ENCODE peak calls at places on chromosome 21, in seven cellular contexts. One of them, this sample, is unnamed.

GRCh38 chr21:39966786-39967185 is 99.5 kb downstream of the PCP4 start:
- DNase-seq in mucosa of descending colon: no peak
- DNase-seq in NB4: no peak
- DNase-seq in OCI-LY7: no peak
- DNase-seq in lung: no peak
- DNase-seq in BE2C: no peak
- DNase-seq in RWPE2: no peak
- DNase-seq in this sample: no peak

GRCh38 chr21:34967509-34968289 is 81.4 kb downstream of the RUNX1 start:
- DNase-seq in OCI-LY7: no peak
- DNase-seq in BE2C: no peak
- DNase-seq in mucosa of descending colon: no peak
- DNase-seq in lung: no peak
- DNase-seq in NB4: peak; percentile 80
- DNase-seq in RWPE2: no peak
- DNase-seq in this sample: peak; percentile 39

GRCh38 chr21:16070207-16070651 is 340.4 kb downstream of the USP25 start:
- DNase-seq in OCI-LY7: no peak
- DNase-seq in lung: no peak
- DNase-seq in BE2C: peak; percentile 66
- DNase-seq in mucosa of descending colon: no peak
- DNase-seq in NB4: no peak
- DNase-seq in RWPE2: no peak
- DNase-seq in this sample: no peak

GRCh38 chr21:15273244-15273643 is 208.4 kb upstream of the NRIP1 start:
- DNase-seq in RWPE2: no peak
- DNase-seq in mucosa of descending colon: no peak
- DNase-seq in BE2C: no peak
- DNase-seq in lung: no peak
- DNase-seq in OCI-LY7: no peak
- DNase-seq in NB4: no peak
- DNase-seq in this sample: no peak

GRCh38 chr21:39788383-39788782 is 43.4 kb downstream of the IGSF5 start:
- DNase-seq in NB4: peak; percentile 13
- DNase-seq in OCI-LY7: no peak
- DNase-seq in BE2C: peak; percentile 63
- DNase-seq in mucosa of descending colon: peak; percentile 63
- DNase-seq in RWPE2: peak; percentile 71
- DNase-seq in lung: peak; percentile 89
- DNase-seq in this sample: peak; percentile 28

GRCh38 chr21:39125752-39126485 is 57.3 kb downstream of the PSMG1 start:
- DNase-seq in OCI-LY7: peak; percentile 53
- DNase-seq in RWPE2: no peak
- DNase-seq in lung: peak; percentile 58
- DNase-seq in mucosa of descending colon: peak; percentile 62
- DNase-seq in BE2C: peak; percentile 56
- DNase-seq in NB4: peak; percentile 74
- DNase-seq in this sample: peak; percentile 86

GRCh38 chr21:43281661-43282357 is 113.0 kb downstream of the CRYAA start:
- DNase-seq in RWPE2: peak; percentile 45
- DNase-seq in OCI-LY7: no peak
- DNase-seq in BE2C: peak; percentile 11
- DNase-seq in NB4: no peak
- DNase-seq in lung: no peak
- DNase-seq in mucosa of descending colon: peak; percentile 37
- DNase-seq in this sample: no peak

GRCh38 chr21:44643911-44644310 is 2.3 kb upstream of the KRTAP10-11 start:
- DNase-seq in lung: no peak
- DNase-seq in mucosa of descending colon: no peak
- DNase-seq in OCI-LY7: no peak
- DNase-seq in NB4: no peak
- DNase-seq in BE2C: no peak
- DNase-seq in RWPE2: no peak
- DNase-seq in this sample: no peak

GRCh38 chr21:18461743-18462142 is 58.2 kb upstream of the TMPRSS15 start:
- DNase-seq in RWPE2: no peak
- DNase-seq in lung: no peak
- DNase-seq in NB4: no peak
- DNase-seq in mucosa of descending colon: no peak
- DNase-seq in BE2C: no peak
- DNase-seq in OCI-LY7: no peak
- DNase-seq in this sample: no peak

GRCh38 chr21:43343095-43343991 is 83.6 kb downstream of the SIK1 start:
- DNase-seq in OCI-LY7: no peak
- DNase-seq in lung: peak; percentile 85
- DNase-seq in BE2C: no peak
- DNase-seq in RWPE2: no peak
- DNase-seq in NB4: no peak
- DNase-seq in mucosa of descending colon: peak; percentile 89
- DNase-seq in this sample: no peak

GRCh38 chr21:26117972-26118367 is 52.6 kb downstream of the APP start:
- DNase-seq in OCI-LY7: no peak
- DNase-seq in NB4: no peak
- DNase-seq in BE2C: no peak
- DNase-seq in lung: no peak
- DNase-seq in mucosa of descending colon: no peak
- DNase-seq in RWPE2: no peak
- DNase-seq in this sample: no peak

GRCh38 chr21:39215078-39215477 is 31.8 kb upstream of the PSMG1 start:
- DNase-seq in lung: no peak
- DNase-seq in NB4: no peak
- DNase-seq in BE2C: no peak
- DNase-seq in OCI-LY7: no peak
- DNase-seq in mucosa of descending colon: no peak
- DNase-seq in RWPE2: no peak
- DNase-seq in this sample: no peak

GRCh38 chr21:35198004-35198403 is 148.9 kb upstream of the RUNX1 start:
- DNase-seq in mucosa of descending colon: no peak
- DNase-seq in OCI-LY7: no peak
- DNase-seq in lung: no peak
- DNase-seq in RWPE2: peak; percentile 71
- DNase-seq in BE2C: no peak
- DNase-seq in NB4: no peak
- DNase-seq in this sample: peak; percentile 50

GRCh38 chr21:19122371-19122770 is 718.8 kb upstream of the TMPRSS15 start:
- DNase-seq in OCI-LY7: no peak
- DNase-seq in lung: no peak
- DNase-seq in RWPE2: no peak
- DNase-seq in BE2C: peak; percentile 12
- DNase-seq in NB4: no peak
- DNase-seq in mucosa of descending colon: no peak
- DNase-seq in this sample: no peak

GRCh38 chr21:35070436-35070835 is 21.3 kb upstream of the RUNX1 start:
- DNase-seq in RWPE2: no peak
- DNase-seq in OCI-LY7: no peak
- DNase-seq in mucosa of descending colon: no peak
- DNase-seq in NB4: no peak
- DNase-seq in lung: no peak
- DNase-seq in BE2C: no peak
- DNase-seq in this sample: no peak

GRCh38 chr21:44370771-44371410 is 17.5 kb downstream of the TRPM2 start:
- DNase-seq in lung: no peak
- DNase-seq in RWPE2: peak; percentile 29
- DNase-seq in NB4: no peak
- DNase-seq in BE2C: no peak
- DNase-seq in OCI-LY7: no peak
- DNase-seq in mucosa of descending colon: no peak
- DNase-seq in this sample: no peak

GRCh38 chr21:35565204-35565611 is 495.1 kb downstream of the SETD4 start:
- DNase-seq in OCI-LY7: no peak
- DNase-seq in BE2C: no peak
- DNase-seq in mucosa of descending colon: peak; percentile 48
- DNase-seq in lung: peak; percentile 31
- DNase-seq in NB4: peak; percentile 87
- DNase-seq in RWPE2: no peak
- DNase-seq in this sample: peak; percentile 91

GRCh38 chr21:18369115-18369514 is 34.5 kb downstream of the TMPRSS15 start:
- DNase-seq in BE2C: peak; percentile 39
- DNase-seq in lung: no peak
- DNase-seq in mucosa of descending colon: no peak
- DNase-seq in NB4: peak; percentile 30
- DNase-seq in OCI-LY7: peak; percentile 63
- DNase-seq in RWPE2: no peak
- DNase-seq in this sample: no peak

GRCh38 chr21:14880922-14881321 is 183.9 kb downstream of the NRIP1 start:
- DNase-seq in BE2C: no peak
- DNase-seq in lung: no peak
- DNase-seq in OCI-LY7: no peak
- DNase-seq in NB4: no peak
- DNase-seq in mucosa of descending colon: no peak
- DNase-seq in RWPE2: no peak
- DNase-seq in this sample: peak; percentile 71

GRCh38 chr21:30340714-30341573 is 3.5 kb upstream of the KRTAP27-1 start:
- DNase-seq in NB4: peak; percentile 33
- DNase-seq in BE2C: peak; percentile 37
- DNase-seq in RWPE2: no peak
- DNase-seq in lung: no peak
- DNase-seq in OCI-LY7: peak; percentile 30
- DNase-seq in mucosa of descending colon: no peak
- DNase-seq in this sample: peak; percentile 3

GRCh38 chr21:25552856-25553255 is 54.4 kb downstream of the MRPL39 start:
- DNase-seq in BE2C: no peak
- DNase-seq in RWPE2: no peak
- DNase-seq in lung: no peak
- DNase-seq in NB4: no peak
- DNase-seq in OCI-LY7: no peak
- DNase-seq in mucosa of descending colon: no peak
- DNase-seq in this sample: no peak

GRCh38 chr21:35751171-35751570 is 309.2 kb downstream of the SETD4 start:
- DNase-seq in OCI-LY7: no peak
- DNase-seq in RWPE2: no peak
- DNase-seq in NB4: no peak
- DNase-seq in BE2C: no peak
- DNase-seq in mucosa of descending colon: no peak
- DNase-seq in lung: no peak
- DNase-seq in this sample: no peak

GRCh38 chr21:32101206-32101763 is 177.6 kb downstream of the MIS18A start:
- DNase-seq in lung: no peak
- DNase-seq in NB4: no peak
- DNase-seq in OCI-LY7: no peak
- DNase-seq in mucosa of descending colon: no peak
- DNase-seq in BE2C: no peak
- DNase-seq in RWPE2: no peak
- DNase-seq in this sample: no peak
- TF ChIP-seq CTCF in lung: no peak
- TF ChIP-seq CTCF in NB4: no peak
- TF ChIP-seq CTCF in OCI-LY7: no peak
- TF ChIP-seq CTCF in mucosa of descending colon: no peak
- TF ChIP-seq CTCF in BE2C: no peak
- TF ChIP-seq CTCF in RWPE2: no peak
- TF ChIP-seq CTCF in this sample: no peak

GRCh38 chr21:33362044-33362555 is 37.3 kb downstream of the IFNAR1 start:
- DNase-seq in OCI-LY7: peak; percentile 72
- DNase-seq in lung: peak; percentile 46
- DNase-seq in NB4: peak; percentile 64
- DNase-seq in RWPE2: no peak
- DNase-seq in BE2C: no peak
- DNase-seq in mucosa of descending colon: no peak
- DNase-seq in this sample: no peak

GRCh38 chr21:33359446-33359845 is 34.7 kb downstream of the IFNAR1 start:
- DNase-seq in BE2C: no peak
- DNase-seq in lung: no peak
- DNase-seq in RWPE2: no peak
- DNase-seq in mucosa of descending colon: no peak
- DNase-seq in NB4: no peak
- DNase-seq in OCI-LY7: no peak
- DNase-seq in this sample: no peak

GRCh38 chr21:33357177-33357576 is 32.4 kb downstream of the IFNAR1 start:
- DNase-seq in OCI-LY7: no peak
- DNase-seq in mucosa of descending colon: no peak
- DNase-seq in lung: no peak
- DNase-seq in NB4: no peak
- DNase-seq in BE2C: no peak
- DNase-seq in RWPE2: no peak
- DNase-seq in this sample: no peak

GRCh38 chr21:33360281-33360680 is 35.5 kb downstream of the IFNAR1 start:
- DNase-seq in RWPE2: no peak
- DNase-seq in mucosa of descending colon: no peak
- DNase-seq in lung: no peak
- DNase-seq in OCI-LY7: no peak
- DNase-seq in BE2C: no peak
- DNase-seq in NB4: no peak
- DNase-seq in this sample: peak; percentile 53

GRCh38 chr21:33360871-33361602 is 36.3 kb downstream of the IFNAR1 start:
- DNase-seq in NB4: peak; percentile 80
- DNase-seq in RWPE2: no peak
- DNase-seq in BE2C: peak; percentile 81
- DNase-seq in OCI-LY7: peak; percentile 85
- DNase-seq in lung: peak; percentile 81
- DNase-seq in mucosa of descending colon: peak; percentile 85
- DNase-seq in this sample: peak; percentile 76
- H3K4me3 ChIP-seq in NB4: peak overlapping the region; percentile 45
- H3K4me3 ChIP-seq in RWPE2: no peak overlapping the region
- H3K4me3 ChIP-seq in BE2C: peak overlapping the region; percentile 31
- H3K4me3 ChIP-seq in OCI-LY7: peak overlapping the region; percentile 38
- H3K4me3 ChIP-seq in lung: no peak overlapping the region
- H3K4me3 ChIP-seq in mucosa of descending colon: no peak overlapping the region
- H3K4me3 ChIP-seq in this sample: peak overlapping the region; percentile 39

GRCh38 chr21:32687946-32688345 is 39.9 kb downstream of the SYNJ1 start:
- DNase-seq in lung: no peak
- DNase-seq in OCI-LY7: peak; percentile 11
- DNase-seq in BE2C: no peak
- DNase-seq in NB4: peak; percentile 14
- DNase-seq in mucosa of descending colon: no peak
- DNase-seq in RWPE2: no peak
- DNase-seq in this sample: no peak
- TF ChIP-seq CTCF in lung: no peak
- TF ChIP-seq CTCF in OCI-LY7: peak; percentile 69
- TF ChIP-seq CTCF in BE2C: no peak
- TF ChIP-seq CTCF in NB4: no peak
- TF ChIP-seq CTCF in mucosa of descending colon: no peak
- TF ChIP-seq CTCF in RWPE2: peak; percentile 16
- TF ChIP-seq CTCF in this sample: no peak

GRCh38 chr21:42063578-42064521 is 7.3 kb upstream of the UMODL1 start:
- DNase-seq in lung: peak; percentile 44
- DNase-seq in BE2C: no peak
- DNase-seq in NB4: peak; percentile 87
- DNase-seq in RWPE2: peak; percentile 68
- DNase-seq in OCI-LY7: peak; percentile 92
- DNase-seq in mucosa of descending colon: peak; percentile 85
- DNase-seq in this sample: no peak

GRCh38 chr21:42063206-42063577 is 7.9 kb upstream of the UMODL1 start:
- DNase-seq in RWPE2: peak; percentile 38
- DNase-seq in NB4: peak; percentile 71
- DNase-seq in BE2C: no peak
- DNase-seq in OCI-LY7: peak; percentile 83
- DNase-seq in lung: peak; percentile 72
- DNase-seq in mucosa of descending colon: peak; percentile 69
- DNase-seq in this sample: no peak

GRCh38 chr21:42061195-42061865 is 9.8 kb upstream of the UMODL1 start:
- DNase-seq in OCI-LY7: peak; percentile 96
- DNase-seq in BE2C: no peak
- DNase-seq in lung: peak; percentile 50
- DNase-seq in NB4: peak; percentile 94
- DNase-seq in RWPE2: peak; percentile 26
- DNase-seq in mucosa of descending colon: peak; percentile 75
- DNase-seq in this sample: no peak

GRCh38 chr21:42061866-42062542 is 9.1 kb upstream of the UMODL1 start:
- DNase-seq in NB4: no peak
- DNase-seq in BE2C: no peak
- DNase-seq in lung: no peak
- DNase-seq in RWPE2: peak; percentile 19
- DNase-seq in mucosa of descending colon: peak; percentile 56
- DNase-seq in OCI-LY7: peak; percentile 93
- DNase-seq in this sample: no peak

GRCh38 chr21:42062543-42063022 is 8.5 kb upstream of the UMODL1 start:
- DNase-seq in NB4: peak; percentile 93
- DNase-seq in lung: no peak
- DNase-seq in RWPE2: no peak
- DNase-seq in BE2C: no peak
- DNase-seq in OCI-LY7: peak; percentile 91
- DNase-seq in mucosa of descending colon: peak; percentile 91
- DNase-seq in this sample: no peak
- H3K4me3 ChIP-seq in NB4: peak overlapping the region; percentile 41
- H3K4me3 ChIP-seq in lung: no peak overlapping the region
- H3K4me3 ChIP-seq in RWPE2: no peak overlapping the region
- H3K4me3 ChIP-seq in BE2C: no peak overlapping the region
- H3K4me3 ChIP-seq in OCI-LY7: peak overlapping the region; percentile 68
- H3K4me3 ChIP-seq in mucosa of descending colon: no peak overlapping the region
- H3K4me3 ChIP-seq in this sample: no peak overlapping the region